ENCODE peak calls at places on chromosomes 12 and 14, in eight cellular contexts. W is iris pigment epithelial cell; A is GM13976; E is progenitor cell of endocrine pancreas; O is activated gamma-delta T cell treated with anti-CD3 and anti-CD28 coated beads, Interleukin-2, amount 50 U/mL, for 16 hours; V is fibroblast of lung; F is EH; X is effector CD4-positive, alpha-beta T cell. B is an unnamed sample.

GRCh38 chr14:38629412-38629811 is 373.5 kb upstream of the CLEC14A start:
- DNase-seq in E (no peak), X (no peak), F (no peak), W (no peak), O (no peak), A (no peak), V (no peak), B (no peak)

GRCh38 chr12:39125580-39125979 is 220.2 kb upstream of the CPNE8 start:
- DNase-seq in X (no peak), W (no peak), A (no peak), V (no peak), O (no peak), F (no peak), E (no peak), B (no peak)

GRCh38 chr12:1744932-1745331 is 54.1 kb downstream of the ADIPOR2 start:
- DNase-seq in A (no peak), V (no peak), F (peak), X (no peak), W (peak), O (no peak), E (no peak), B (peak)

GRCh38 chr14:97262336-97262735 is 465.2 kb downstream of the VRK1 start:
- DNase-seq in E (no peak), A (no peak), W (no peak), O (no peak), X (no peak), F (no peak), V (no peak), B (no peak)

GRCh38 chr14:57617510-57617909 is 123.9 kb upstream of the CCDC198 start:
- DNase-seq in X (no peak), O (no peak), V (no peak), E (no peak), F (no peak), W (no peak), A (no peak), B (no peak)

GRCh38 chr12:106025129-106025528 is 113.6 kb downstream of the NUAK1 start:
- DNase-seq in F (no peak), O (no peak), W (no peak), X (no peak), E (no peak), V (no peak), A (no peak), B (no peak)

GRCh38 chr12:75724913-75725312 is 213.5 kb upstream of the KRR1 start:
- DNase-seq in O (no peak), W (peak), A (no peak), X (no peak), E (no peak), F (peak), V (peak), B (peak)

GRCh38 chr14:90107789-90108188 is 46.0 kb downstream of the KCNK13 start:
- DNase-seq in X (no peak), W (no peak), F (no peak), E (no peak), O (no peak), V (no peak), A (no peak), B (no peak)

GRCh38 chr14:58272589-58273372 is 25.6 kb upstream of the ARID4A start:
- DNase-seq in O (no peak), F (peak), X (no peak), W (peak), A (no peak), V (peak), E (no peak), B (no peak)

GRCh38 chr14:42047421-42048045 is 440.9 kb downstream of the LRFN5 start:
- DNase-seq in A (no peak), F (no peak), O (no peak), V (peak), X (no peak), W (peak), E (no peak), B (no peak)

GRCh38 chr12:132214906-132215643 is 70.8 kb downstream of the NOC4L start:
- DNase-seq in F (no peak), E (no peak), X (no peak), W (no peak), A (no peak), V (no peak), O (no peak), B (no peak)

GRCh38 chr14:84003316-84003715 is 1526.6 kb upstream of the FLRT2 start:
- DNase-seq in V (no peak), X (no peak), A (no peak), W (no peak), O (no peak), F (no peak), E (no peak), B (no peak)

GRCh38 chr14:76793324-76793723 is 19.4 kb downstream of the ANGEL1 start:
- DNase-seq in X (no peak), F (no peak), V (no peak), E (no peak), O (no peak), A (no peak), W (no peak), B (no peak)

B was measured in AG08395.